ENCODE peak calls at places on chromosomes 13 and 19, in four cellular contexts. U is transverse colon, E is ovary, V is adrenal gland. L is an unnamed sample.

GRCh38 chr19:48203227-48203793 is 32.8 kb downstream of the ZSWIM9 start:
- DNase-seq in U (no peak), E (no peak), V (peak; percentile 36), L (no peak)

GRCh38 chr19:7869910-7870511 is 4.2 kb downstream of the PRR36 start:
- DNase-seq in U (peak; percentile 63), E (peak; percentile 86), V (peak; percentile 91), L (no peak)

GRCh38 chr13:33328691-33329090 is 43.1 kb upstream of the STARD13 start:
- DNase-seq in U (no peak), E (no peak), V (no peak), L (no peak)

GRCh38 chr13:44768775-44769578 is 192.8 kb upstream of the TSC22D1 start:
- DNase-seq in U (no peak), E (no peak), V (no peak), L (no peak)

GRCh38 chr19:5953680-5954213 is 24.2 kb downstream of the RANBP3 start:
- DNase-seq in U (no peak), E (no peak), V (peak; percentile 78), L (no peak)

GRCh38 chr19:55605637-55606470 is at the start of gene ZNF865:
- DNase-seq in U (peak; percentile 86), E (peak; percentile 81), V (peak; percentile 84), L (peak; percentile 63)

GRCh38 chr19:34459614-34460013 is 21.9 kb upstream of the WTIP start:
- DNase-seq in U (no peak), E (no peak), V (no peak), L (no peak)

GRCh38 chr19:53808710-53809125 is 15.4 kb downstream of the NLRP12 start:
- DNase-seq in U (no peak), E (no peak), V (no peak), L (no peak)

GRCh38 chr19:49506575-49507105 is 5.8 kb upstream of the FCGRT start:
- DNase-seq in U (peak; percentile 83), E (no peak), V (peak; percentile 77), L (no peak)

GRCh38 chr19:41928221-41928683 is at the start of gene ERFL:
- DNase-seq in U (no peak), E (no peak), V (no peak), L (no peak)

GRCh38 chr13:72514141-72514540 is 213.3 kb downstream of the MZT1 start:
- DNase-seq in U (no peak), E (no peak), V (no peak), L (no peak)

GRCh38 chr13:112200200-112200599 is 133.3 kb downstream of the SOX1 start:
- DNase-seq in U (no peak), E (no peak), V (peak; percentile 11), L (no peak)

GRCh38 chr19:50292216-50292827 is 36.9 kb downstream of the KCNC3 start:
- DNase-seq in U (no peak), E (no peak), V (no peak), L (no peak)

GRCh38 chr13:40153516-40153915 is 498.1 kb downstream of the COG6 start:
- DNase-seq in U (no peak), E (no peak), V (peak; percentile 73), L (no peak)

GRCh38 chr13:66391322-66391721 is 838.8 kb downstream of the PCDH9 start:
- DNase-seq in U (no peak), E (no peak), V (no peak), L (no peak)

GRCh38 chr13:47672982-47673670 is 327.9 kb downstream of the SUCLA2 start:
- DNase-seq in U (no peak), E (no peak), V (no peak), L (peak; percentile 3)

GRCh38 chr19:39307233-39307821 is 11.1 kb downstream of the IFNL1 start:
- DNase-seq in U (peak; percentile 48), E (no peak), V (no peak), L (peak; percentile 25)

GRCh38 chr13:76723551-76724232 is 162.5 kb downstream of the KCTD12 start:
- DNase-seq in U (peak; percentile 11), E (no peak), V (peak; percentile 62), L (peak; percentile 12)

GRCh38 chr19:10553087-10553667 is 9.5 kb downstream of the ATG4D start:
- DNase-seq in U (no peak), E (no peak), V (no peak), L (no peak)

GRCh38 chr13:112783135-112783945 is 93.5 kb downstream of the ATP11A start:
- DNase-seq in U (no peak), E (peak; percentile 59), V (peak; percentile 48), L (no peak)

GRCh38 chr13:89883893-89884448 is 1463.5 kb upstream of the MIR17HG start:
- DNase-seq in U (no peak), E (no peak), V (no peak), L (no peak)

GRCh38 chr19:49133621-49134454 is 14.5 kb downstream of the PPFIA3 start:
- DNase-seq in U (peak; percentile 85), E (peak; percentile 89), V (peak; percentile 88), L (peak; percentile 69)

DNA sequence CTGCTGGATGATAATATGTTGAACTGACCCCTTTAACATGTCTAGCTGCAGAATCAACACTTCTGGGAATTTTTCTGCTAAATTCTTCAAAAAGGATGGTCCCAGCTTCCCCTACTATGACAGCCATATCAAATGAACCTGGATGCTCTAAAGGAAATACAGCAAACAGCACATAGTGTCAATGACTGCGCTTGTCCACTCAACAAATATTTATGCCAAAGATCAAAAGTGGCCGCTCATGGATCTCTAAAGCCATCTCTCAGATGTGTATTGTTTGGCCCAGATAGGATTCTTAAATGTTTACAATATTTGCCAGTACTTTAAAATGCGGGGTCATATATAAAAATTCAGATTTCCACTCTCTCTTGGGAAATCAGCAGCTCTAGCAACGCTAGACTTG is 3.3 kb downstream of the TBC1D4 start:
- DNase-seq in U (no peak), E (no peak), V (no peak), L (no peak)
- TF ChIP-seq CTCF in U (no peak), E (no peak), V (no peak), L (no peak)

DNA sequence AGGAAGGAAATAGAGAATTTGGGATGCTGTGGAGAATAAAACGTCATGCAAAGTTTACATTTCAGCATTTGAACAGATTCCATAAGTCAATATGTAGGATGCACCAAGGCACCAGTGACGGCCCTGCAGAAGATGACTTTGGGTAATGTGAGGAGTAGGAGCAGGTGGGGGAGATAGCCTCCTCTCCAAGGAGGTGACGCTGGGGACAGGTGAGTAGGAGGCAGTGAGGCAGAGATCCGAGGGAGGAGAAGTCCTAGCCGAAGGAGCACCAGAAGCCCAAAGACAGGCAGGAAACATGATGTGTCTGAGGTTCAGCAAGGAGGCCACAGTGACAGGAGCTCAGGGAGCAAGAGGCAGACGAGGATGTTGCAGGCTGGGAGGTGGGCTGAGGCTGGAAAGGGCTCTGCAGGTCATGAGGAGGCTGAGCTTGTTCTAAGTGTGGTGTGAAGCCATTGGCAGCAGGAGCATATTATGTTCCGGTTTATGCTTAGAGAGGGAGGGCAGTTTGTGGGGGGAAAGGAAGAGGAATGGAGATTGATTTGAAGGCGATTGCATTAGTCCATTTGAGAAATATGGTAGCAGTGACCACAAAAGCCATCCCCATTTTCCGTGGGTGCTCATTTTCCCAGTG is 55.7 kb upstream of the C1QTNF9 start:
- DNase-seq in U (no peak), E (no peak), V (no peak), L (no peak)
- H3K4me1 ChIP-seq in U (no peaks in the 10 kb centered on the region), E (no peaks in the 10 kb centered on the region), V (no peaks in the 10 kb centered on the region), L (no peaks in the 10 kb centered on the region)

DNA sequence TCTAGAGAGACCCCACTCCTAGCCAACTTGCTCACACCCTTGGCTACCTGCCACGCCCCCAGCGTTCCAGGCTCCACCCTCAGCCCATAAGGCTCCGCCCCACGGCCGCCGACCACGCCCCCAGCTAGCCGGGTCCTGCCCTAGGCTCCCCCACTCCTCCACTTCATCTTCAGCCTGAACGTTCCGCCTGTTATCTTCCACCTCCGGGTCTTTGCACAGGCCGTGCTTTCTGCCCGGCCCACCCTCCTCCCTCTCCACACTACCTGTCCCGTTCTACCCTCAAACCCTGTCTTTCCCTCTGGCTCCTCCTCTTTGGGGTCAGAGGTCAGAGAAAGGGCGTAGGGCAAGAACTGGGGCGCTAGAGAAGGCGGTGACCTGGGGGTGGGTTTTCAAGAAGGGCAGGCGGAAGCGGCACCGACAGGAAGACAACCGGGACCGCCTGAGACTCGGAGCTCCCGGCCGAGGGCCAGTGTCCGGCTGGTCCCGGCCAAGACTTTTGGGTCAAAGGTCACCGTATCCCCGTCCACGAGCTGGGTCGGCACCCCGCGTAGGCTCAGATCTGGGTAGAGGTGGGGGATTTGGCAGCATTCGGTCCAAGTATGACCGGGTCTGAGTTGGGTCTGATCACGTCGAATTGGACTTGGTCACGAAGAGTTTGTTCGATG is 2.2 kb downstream of the PDE4C start:
- DNase-seq in U (peak; percentile 49), E (peak; percentile 75), V (peak; percentile 64), L (peak; percentile 51)
- H3K27ac ChIP-seq in U (peak overlapping the region; percentile 33), E (no peak overlapping the region), V (no peak overlapping the region), L (peak overlapping the region; percentile 45)

DNA sequence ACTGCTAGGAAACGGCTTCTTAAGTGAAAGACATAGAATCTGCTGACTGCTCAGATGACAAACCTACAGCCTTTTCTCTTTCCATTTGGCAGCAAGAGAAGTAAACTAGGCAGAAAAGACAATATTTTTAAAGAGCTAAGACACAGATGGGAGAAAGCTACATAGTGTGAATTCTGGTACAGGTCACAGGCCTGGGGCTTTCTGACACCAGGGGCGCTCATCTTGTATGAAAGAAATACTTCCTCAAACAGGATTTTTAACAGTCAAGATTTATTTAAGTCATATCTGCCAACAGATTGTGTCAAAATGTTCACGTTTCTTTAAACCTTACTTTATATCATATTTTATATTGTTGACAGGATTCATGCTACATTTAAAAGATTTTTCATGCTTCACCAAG is 78.4 kb downstream of the MIPEP start:
- DNase-seq in U (no peak), E (no peak), V (no peak), L (no peak)
- TF ChIP-seq CTCF in U (no peak), E (no peak), V (no peak), L (no peak)

DNA sequence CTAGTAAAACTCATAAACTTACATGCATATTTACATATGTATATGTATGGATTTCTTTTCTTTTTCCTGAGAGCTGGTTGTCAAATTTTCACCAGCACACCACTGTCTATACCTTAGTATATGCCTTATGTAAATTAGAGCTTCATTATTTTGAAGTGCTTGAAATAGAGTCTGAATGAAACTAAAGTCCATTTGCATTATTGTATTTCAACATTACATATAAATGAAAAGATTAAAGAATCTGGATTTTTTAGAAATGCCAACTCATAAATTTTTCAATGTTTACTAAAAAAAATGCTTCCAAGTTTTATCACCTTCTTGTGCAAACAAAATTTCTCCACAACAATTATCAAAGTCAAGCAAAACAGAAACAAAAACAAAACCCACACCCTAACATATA is 18.5 kb downstream of the MED26 start:
- DNase-seq in U (no peak), E (no peak), V (no peak), L (no peak)
- H3K4me1 ChIP-seq in U (peaks cover 30% of the 10 kb centered on the region), E (peaks cover 10% of the 10 kb centered on the region), V (peaks cover 27% of the 10 kb centered on the region), L (peaks cover 54% of the 10 kb centered on the region)

GRCh38 chr19:9528757-9529336 is 9.6 kb downstream of the ZNF426 start:
- DNase-seq in U (no peak), E (no peak), V (no peak), L (no peak)

GRCh38 chr19:9523885-9524474 is 14.5 kb downstream of the ZNF426 start:
- DNase-seq in U (no peak), E (no peak), V (no peak), L (no peak)
- H3K27ac ChIP-seq in U (no peak overlapping the region), E (no peak overlapping the region), V (no peak overlapping the region), L (no peak overlapping the region)

GRCh38 chr13:55727683-55728082 is 1413.0 kb upstream of the PRR20A start:
- DNase-seq in U (no peak), E (no peak), V (no peak), L (no peak)
- TF ChIP-seq CTCF in U (no peak), E (no peak), V (no peak), L (no peak)

L was measured in heart right ventricle.